ENCODE peak calls at places on chromosome 19, in five cellular contexts. C is thoracic aorta, B is AG09309, P is stomach, E is choroid plexus epithelial cell. G is an unnamed sample.

GRCh38 chr19:45113628-45114027 is 20.6 kb downstream of the PPP1R37 start:
- DNase-seq in C (no peak), B (no peak), P (peak), E (no peak), G (no peak)

GRCh38 chr19:34597596-34597995 is 79.4 kb downstream of the SCGB2B2 start:
- DNase-seq in C (no peak), B (no peak), P (no peak), E (no peak), G (no peak)

GRCh38 chr19:57269515-57270250 is 10.6 kb upstream of the ZNF460 start:
- DNase-seq in C (no peak), B (peak), P (no peak), E (peak), G (peak)

GRCh38 chr19:16588089-16588823 is 16.0 kb upstream of the SLC35E1 start:
- DNase-seq in C (no peak), B (no peak), P (no peak), E (no peak), G (no peak)

GRCh38 chr19:35166100-35167063 is 11.8 kb downstream of the FXYD5 start:
- DNase-seq in C (no peak), B (no peak), P (no peak), E (no peak), G (no peak)

GRCh38 chr19:8569066-8569761 is 8.0 kb downstream of the MYO1F start:
- DNase-seq in C (no peak), B (peak), P (peak), E (peak), G (no peak)

GRCh38 chr19:43763473-43763939 is 8.7 kb upstream of the SMG9 start:
- DNase-seq in C (no peak), B (no peak), P (no peak), E (peak), G (no peak)

GRCh38 chr19:903266-903797 is 9.7 kb downstream of the R3HDM4 start:
- DNase-seq in C (no peak), B (no peak), P (no peak), E (no peak), G (no peak)

GRCh38 chr19:32289566-32290210 is 55.7 kb upstream of the ZNF507 start:
- DNase-seq in C (no peak), B (no peak), P (no peak), E (no peak), G (no peak)

GRCh38 chr19:33421368-33421767 is 47.9 kb downstream of the CEBPG start:
- DNase-seq in C (no peak), B (no peak), P (no peak), E (no peak), G (no peak)

GRCh38 chr19:16537111-16537510 is 5.1 kb downstream of the CHERP start:
- DNase-seq in C (no peak), B (no peak), P (no peak), E (no peak), G (no peak)

GRCh38 chr19:5693195-5694166 is 3.4 kb downstream of the RPL36 start:
- DNase-seq in C (no peak), B (no peak), P (no peak), E (no peak), G (no peak)

GRCh38 chr19:46622118-46622446 is 2.8 kb downstream of the PTGIR start:
- DNase-seq in C (no peak), B (no peak), P (no peak), E (no peak), G (no peak)

GRCh38 chr19:35213678-35214632 is 14.6 kb downstream of the FAM187B start:
- DNase-seq in C (peak), B (peak), P (peak), E (peak), G (peak)

GRCh38 chr19:27885361-27885760 is 1327.6 kb downstream of the UQCRFS1 start:
- DNase-seq in C (no peak), B (no peak), P (no peak), E (no peak), G (no peak)

GRCh38 chr19:18519962-18520847 is 1.7 kb downstream of the ELL start:
- DNase-seq in C (no peak), B (no peak), P (peak), E (peak), G (no peak)

GRCh38 chr19:32373614-32374295 is 28.3 kb downstream of the ZNF507 start:
- DNase-seq in C (peak), B (peak), P (peak), E (peak), G (peak)

GRCh38 chr19:2823646-2824045 is 4.0 kb downstream of the ZNF554 start:
- DNase-seq in C (no peak), B (no peak), P (no peak), E (no peak), G (no peak)

GRCh38 chr19:23802290-23802689 is 43.6 kb upstream of the ZNF681 start:
- DNase-seq in C (no peak), B (no peak), P (no peak), E (peak), G (no peak)

GRCh38 chr19:42248270-42249148 is 6.1 kb upstream of the GSK3A start:
- DNase-seq in C (no peak), B (no peak), P (no peak), E (no peak), G (no peak)

GRCh38 chr19:9060559-9061340 is 26.1 kb upstream of the OR1M1 start:
- DNase-seq in C (no peak), B (no peak), P (no peak), E (no peak), G (no peak)

GRCh38 chr19:41914906-41915247 is 13.4 kb downstream of the ERFL start:
- DNase-seq in C (no peak), B (no peak), P (no peak), E (no peak), G (no peak)

GRCh38 chr19:926595-927043 is 784 bp downstream of the ARID3A start:
- DNase-seq in C (no peak), B (no peak), P (peak), E (peak), G (no peak)

GRCh38 chr19:16342002-16342715 is 17.5 kb downstream of the KLF2 start:
- DNase-seq in C (no peak), B (no peak), P (no peak), E (no peak), G (no peak)

GRCh38 chr19:52943134-52943883 is 19.4 kb downstream of the ZNF816 start:
- DNase-seq in C (no peak), B (no peak), P (no peak), E (no peak), G (no peak)

GRCh38 chr19:13025819-13026477 is 30.7 kb downstream of the NFIX start:
- DNase-seq in C (no peak), B (no peak), P (no peak), E (no peak), G (no peak)

GRCh38 chr19:17420267-17420924 is 549 bp downstream of the MVB12A start:
- DNase-seq in C (no peak), B (no peak), P (peak), E (peak), G (no peak)

GRCh38 chr19:41521860-41522555 is 54.0 kb upstream of the CEACAM21 start:
- DNase-seq in C (no peak), B (no peak), P (no peak), E (no peak), G (no peak)

GRCh38 chr19:16207490-16208025 is 9.8 kb downstream of the AP1M1 start:
- DNase-seq in C (no peak), B (no peak), P (no peak), E (no peak), G (no peak)

GRCh38 chr19:47240561-47240960 is 9.6 kb upstream of the BBC3 start:
- DNase-seq in C (no peak), B (no peak), P (no peak), E (no peak), G (no peak)

GRCh38 chr19:53372196-53372595 is 6.7 kb downstream of the ZNF525 start:
- DNase-seq in C (no peak), B (no peak), P (no peak), E (no peak), G (no peak)

GRCh38 chr19:58085348-58085875 is 12.6 kb downstream of the ZSCAN18 start:
- DNase-seq in C (no peak), B (no peak), P (no peak), E (no peak), G (no peak)

GRCh38 chr19:29211562-29212416 is 1.2 kb downstream of the UQCRFS1 start:
- DNase-seq in C (no peak), B (no peak), P (no peak), E (peak), G (no peak)

GRCh38 chr19:16969127-16969526 is 57.5 kb downstream of the CPAMD8 start:
- DNase-seq in C (no peak), B (no peak), P (no peak), E (peak), G (no peak)

GRCh38 chr19:10639836-10640235 is 14.3 kb upstream of the ILF3 start:
- DNase-seq in C (no peak), B (no peak), P (no peak), E (no peak), G (no peak)

GRCh38 chr19:48303866-48304265 is 21.5 kb upstream of the EMP3 start:
- DNase-seq in C (no peak), B (no peak), P (no peak), E (no peak), G (no peak)

GRCh38 chr19:48297975-48298374 is 27.4 kb upstream of the EMP3 start:
- DNase-seq in C (no peak), B (no peak), P (no peak), E (no peak), G (no peak)

GRCh38 chr19:48302600-48302959 is 22.8 kb upstream of the EMP3 start:
- DNase-seq in C (no peak), B (no peak), P (no peak), E (no peak), G (no peak)

GRCh38 chr19:48301886-48302599 is 23.3 kb upstream of the EMP3 start:
- DNase-seq in C (no peak), B (no peak), P (no peak), E (no peak), G (no peak)

DNA sequence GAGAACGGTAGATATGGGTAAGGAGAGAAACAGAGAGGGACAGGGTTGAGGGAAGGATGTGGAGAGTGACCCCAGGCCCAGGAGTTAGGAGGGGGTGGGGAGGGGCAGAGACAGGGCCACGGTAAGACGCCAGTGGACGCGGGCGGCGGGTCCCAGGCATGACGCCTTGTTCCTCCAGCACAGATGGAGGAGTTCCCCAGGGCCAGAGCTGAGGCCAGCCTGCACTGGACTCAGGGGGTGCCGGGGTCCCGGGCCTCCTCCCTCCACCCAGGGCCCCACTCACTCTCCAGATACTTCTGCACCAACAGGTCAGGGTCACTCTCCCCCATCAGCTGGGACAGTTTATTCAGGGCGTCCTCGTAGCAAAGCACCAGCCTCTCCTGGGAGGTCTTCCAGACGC is 22.0 kb upstream of the EMP3 start:
- DNase-seq in C (no peak), B (no peak), P (no peak), E (no peak), G (no peak)
- TF ChIP-seq CTCF in C (no peak), B (no peak), P (no peak), E (no peak), G (no peak)

GRCh38 chr19:49338691-49339363 is 3.6 kb downstream of the CD37 start:
- DNase-seq in C (peak), B (no peak), P (peak), E (peak), G (no peak)
- H3K4me3 ChIP-seq in C (peak), B (peak), P (peak), E (peak), G (peak)

GRCh38 chr19:55603581-55604292 is 1.7 kb upstream of the ZNF865 start:
- DNase-seq in C (no peak), B (no peak), P (no peak), E (no peak), G (no peak)
- TF ChIP-seq CTCF in C (no peak), B (no peak), P (no peak), E (no peak), G (no peak)

GRCh38 chr19:50657672-50658437 is 8.6 kb downstream of the C19orf81 start:
- DNase-seq in C (peak), B (peak), P (peak), E (peak), G (peak)

GRCh38 chr19:50660083-50660366 is 10.8 kb downstream of the C19orf81 start:
- DNase-seq in C (no peak), B (no peak), P (no peak), E (no peak), G (no peak)

GRCh38 chr19:50659318-50660082 is 10.3 kb downstream of the C19orf81 start:
- DNase-seq in C (no peak), B (no peak), P (no peak), E (no peak), G (no peak)

GRCh38 chr19:50657222-50657669 is 8.0 kb downstream of the C19orf81 start:
- DNase-seq in C (no peak), B (no peak), P (no peak), E (no peak), G (no peak)

GRCh38 chr19:50658438-50659317 is 9.4 kb downstream of the C19orf81 start:
- DNase-seq in C (no peak), B (no peak), P (peak), E (peak), G (no peak)
- H3K4me3 ChIP-seq in C (peak), B (peak), P (peak), E (peak), G (no peak)

G was measured in retinal pigment epithelial cell.